ENCODE peak calls at places on chromosome 13, in four cellular contexts. B, P, O and N are unnamed samples.

GRCh38 chr13:91659583-91660415 is 261.4 kb downstream of the GPC5 start:
- DNase-seq in P (no peak), B (no peak), O (no peak), N (no peak)

GRCh38 chr13:23510979-23511735 is 59.1 kb upstream of the TNFRSF19 start:
- DNase-seq in P (no peak), O (no peak), B (peak), N (no peak)

GRCh38 chr13:111572956-111573355 is 252.5 kb downstream of the TEX29 start:
- DNase-seq in O (no peak), P (no peak), B (no peak), N (peak)

GRCh38 chr13:62212246-62212645 is 796.6 kb upstream of the PCDH20 start:
- DNase-seq in B (no peak), P (no peak), O (no peak), N (no peak)

GRCh38 chr13:73064991-73065390 is 6.2 kb downstream of the KLF5 start:
- DNase-seq in P (no peak), B (no peak), O (no peak), N (peak)

GRCh38 chr13:112322562-112322961 is 53.6 kb upstream of the SPACA7 start:
- DNase-seq in B (no peak), P (no peak), O (no peak), N (no peak)

GRCh38 chr13:66660013-66660804 is 569.9 kb downstream of the PCDH9 start:
- DNase-seq in B (no peak), P (no peak), O (no peak), N (no peak)

GRCh38 chr13:101272886-101273285 is 143.4 kb downstream of the NALCN start:
- DNase-seq in P (no peak), O (no peak), B (no peak), N (no peak)

GRCh38 chr13:102651892-102652291 is 43.0 kb downstream of the METTL21C start:
- DNase-seq in B (no peak), O (no peak), P (no peak), N (no peak)

GRCh38 chr13:25872871-25873607 is 178.8 kb downstream of the SHISA2 start:
- DNase-seq in P (no peak), B (no peak), O (no peak), N (no peak)

GRCh38 chr13:30829788-30830637 is 76.1 kb upstream of the MEDAG start:
- DNase-seq in B (no peak), P (no peak), O (no peak), N (no peak)

GRCh38 chr13:29771247-29771646 is 79.2 kb downstream of the UBL3 start:
- DNase-seq in O (no peak), P (no peak), B (no peak), N (peak)

GRCh38 chr13:74145249-74145970 is 11.2 kb upstream of the KLF12 start:
- DNase-seq in O (no peak), B (no peak), P (no peak), N (no peak)

GRCh38 chr13:76225815-76226489 is 589.8 kb downstream of the LMO7 start:
- DNase-seq in P (no peak), B (no peak), O (no peak), N (no peak)

GRCh38 chr13:94886191-94886590 is 173.8 kb upstream of the SOX21 start:
- DNase-seq in B (no peak), O (no peak), P (no peak), N (no peak)